ENCODE peak calls at places on chromosomes 6 and 20, in eight cellular contexts. V, F, K, D, U, N, C and H are unnamed samples.

GRCh38 chr6:82013561-82014275 is 233.8 kb downstream of the IBTK start:
- DNase-seq in V (no peak), F (no peak), K (no peak), D (peak; percentile 6), U (peak; percentile 20), N (peak; percentile 88), C (no peak), H (no peak)

GRCh38 chr6:3650341-3650958 is 101.1 kb downstream of the PXDC1 start:
- DNase-seq in V (no peak), F (no peak), K (no peak), D (no peak), U (no peak), N (no peak), C (no peak), H (no peak)

GRCh38 chr20:45138451-45139300 is 14.4 kb upstream of the WFDC12 start:
- DNase-seq in V (no peak), F (peak; percentile 89), K (peak; percentile 35), D (no peak), U (peak; percentile 38), N (peak; percentile 8), C (peak; percentile 41), H (peak; percentile 43)

GRCh38 chr6:22133352-22133751 is 163.5 kb downstream of the PRL start:
- DNase-seq in V (no peak), F (no peak), K (no peak), D (no peak), U (no peak), N (no peak), C (no peak), H (no peak)

GRCh38 chr6:129659590-129660345 is 50.2 kb downstream of the ARHGAP18 start:
- DNase-seq in V (no peak), F (no peak), K (no peak), D (no peak), U (peak; percentile 40), N (no peak), C (no peak), H (no peak)

GRCh38 chr6:41247288-41247865 is 19.2 kb downstream of the TREML4 start:
- DNase-seq in V (no peak), F (no peak), K (no peak), D (no peak), U (no peak), N (no peak), C (no peak), H (no peak)

GRCh38 chr6:35719830-35720733 is 16.8 kb upstream of the ARMC12 start:
- DNase-seq in V (no peak), F (peak; percentile 65), K (no peak), D (no peak), U (peak; percentile 69), N (peak; percentile 29), C (no peak), H (no peak)

GRCh38 chr6:107334026-107334425 is 125.3 kb downstream of the PDSS2 start:
- DNase-seq in V (no peak), F (no peak), K (no peak), D (no peak), U (no peak), N (no peak), C (no peak), H (no peak)

GRCh38 chr20:48683467-48684175 is 144.2 kb downstream of the PREX1 start:
- DNase-seq in V (no peak), F (no peak), K (no peak), D (no peak), U (no peak), N (no peak), C (no peak), H (no peak)

GRCh38 chr6:51015394-51015793 is 196.7 kb downstream of the TFAP2B start:
- DNase-seq in V (no peak), F (no peak), K (no peak), D (no peak), U (no peak), N (no peak), C (no peak), H (no peak)

GRCh38 chr6:155448823-155449789 is 6.5 kb downstream of the NOX3 start:
- DNase-seq in V (no peak), F (no peak), K (no peak), D (no peak), U (no peak), N (no peak), C (no peak), H (no peak)

GRCh38 chr6:132130530-132131298 is 179.5 kb upstream of the CCN2 start:
- DNase-seq in V (no peak), F (peak; percentile 1), K (no peak), D (peak; percentile 5), U (peak; percentile 45), N (peak; percentile 43), C (no peak), H (no peak)

GRCh38 chr6:106924699-106925523 is 49.6 kb downstream of the CD24 start:
- DNase-seq in V (no peak), F (no peak), K (no peak), D (no peak), U (no peak), N (no peak), C (no peak), H (no peak)

GRCh38 chr20:5188736-5189135 is 61.9 kb downstream of the CDS2 start:
- DNase-seq in V (no peak), F (no peak), K (no peak), D (no peak), U (no peak), N (no peak), C (no peak), H (no peak)

GRCh38 chr20:51775241-51775640 is 7.1 kb upstream of the ATP9A start:
- DNase-seq in V (no peak), F (no peak), K (no peak), D (no peak), U (no peak), N (no peak), C (no peak), H (no peak)